ENCODE peak calls at places on chromosomes 11 and 22, in seven cellular contexts. J is IMR-90, C is neuronal stem cell, N is H9, T is H1, B is mesenchymal stem cell, V is trophoblast cell. K is an unnamed sample.

GRCh38 chr11:34640050-34640971 is 19.4 kb downstream of the EHF start:
- DNase-seq in J (no peak), C (no peak), N (peak; percentile 34), T (no peak), B (peak; percentile 28), V (peak; percentile 36), K (peak; percentile 56)

GRCh38 chr11:131811380-131811779 is 441.0 kb downstream of the NTM start:
- DNase-seq in J (no peak), C (no peak), N (no peak), T (no peak), B (no peak), V (no peak), K (no peak)

GRCh38 chr11:128544625-128545024 is 42.7 kb downstream of the ETS1 start:
- DNase-seq in J (peak; percentile 77), C (no peak), N (no peak), T (no peak), B (peak; percentile 77), V (no peak), K (no peak)

GRCh38 chr11:1526785-1527184 is 40.2 kb upstream of the MOB2 start:
- DNase-seq in J (no peak), C (no peak), N (no peak), T (no peak), B (no peak), V (no peak), K (no peak)

GRCh38 chr11:72228229-72228843 is 3.8 kb downstream of the INPPL1 start:
- DNase-seq in J (no peak), C (no peak), N (peak; percentile 39), T (no peak), B (no peak), V (peak; percentile 58), K (no peak)

GRCh38 chr11:35511666-35512065 is 13.8 kb downstream of the PAMR1 start:
- DNase-seq in J (peak; percentile 91), C (no peak), N (no peak), T (no peak), B (peak; percentile 86), V (no peak), K (peak; percentile 88)

GRCh38 chr11:121575250-121575962 is 122.6 kb upstream of the SORL1-AS1 start:
- DNase-seq in J (peak; percentile 81), C (no peak), N (no peak), T (no peak), B (peak; percentile 60), V (peak; percentile 54), K (no peak)

GRCh38 chr11:2426826-2427521 is 17.3 kb downstream of the TRPM5 start:
- DNase-seq in J (no peak), C (no peak), N (no peak), T (no peak), B (no peak), V (no peak), K (no peak)

GRCh38 chr11:93432247-93432646 is 101.7 kb downstream of the DEUP1 start:
- DNase-seq in J (no peak), C (no peak), N (no peak), T (no peak), B (no peak), V (no peak), K (no peak)

GRCh38 chr11:92376146-92376599 is 151.6 kb downstream of the FAT3 start:
- DNase-seq in J (peak; percentile 83), C (no peak), N (no peak), T (no peak), B (peak; percentile 50), V (no peak), K (peak; percentile 48)

GRCh38 chr11:126791446-126791845 is 209.1 kb downstream of the KIRREL3 start:
- DNase-seq in J (no peak), C (no peak), N (peak; percentile 75), T (peak; percentile 64), B (no peak), V (no peak), K (peak; percentile 60)

GRCh38 chr22:46742576-46743221 is 4.6 kb upstream of the CERK start:
- DNase-seq in J (no peak), C (no peak), N (no peak), T (no peak), B (no peak), V (peak; percentile 28), K (no peak)

GRCh38 chr22:40512426-40513136 is 123.9 kb downstream of the MRTFA start:
- DNase-seq in J (peak; percentile 99), C (no peak), N (no peak), T (no peak), B (peak; percentile 100), V (peak; percentile 66), K (peak; percentile 62)

GRCh38 chr11:92141159-92141558 is 83.5 kb upstream of the FAT3 start:
- DNase-seq in J (no peak), C (no peak), N (no peak), T (no peak), B (no peak), V (no peak), K (no peak)

GRCh38 chr11:77154381-77155081 is 26.5 kb downstream of the MYO7A start:
- DNase-seq in J (no peak), C (no peak), N (no peak), T (no peak), B (no peak), V (no peak), K (no peak)

GRCh38 chr11:131999084-131999483 is 628.7 kb downstream of the NTM start:
- DNase-seq in J (no peak), C (no peak), N (no peak), T (no peak), B (peak; percentile 18), V (no peak), K (no peak)

GRCh38 chr22:17581631-17582030 is 18.3 kb downstream of the SLC25A18 start:
- DNase-seq in J (no peak), C (no peak), N (peak; percentile 38), T (no peak), B (no peak), V (no peak), K (no peak)

GRCh38 chr11:111521132-111521531 is 6.6 kb downstream of the HOATZ start:
- DNase-seq in J (peak; percentile 34), C (no peak), N (no peak), T (no peak), B (no peak), V (no peak), K (no peak)

GRCh38 chr11:70928854-70929598 is 323.4 kb downstream of the SHANK2 start:
- DNase-seq in J (no peak), C (no peak), N (no peak), T (no peak), B (no peak), V (no peak), K (peak; percentile 52)

GRCh38 chr11:35433588-35433987 is 14.2 kb upstream of the SLC1A2 start:
- DNase-seq in J (no peak), C (no peak), N (no peak), T (no peak), B (no peak), V (no peak), K (no peak)

GRCh38 chr22:18096823-18097222 is 13.8 kb upstream of the TUBA8 start:
- DNase-seq in J (no peak), C (no peak), N (no peak), T (no peak), B (no peak), V (no peak), K (no peak)

GRCh38 chr22:35104491-35104890 is 38.5 kb downstream of the ISX start:
- DNase-seq in J (no peak), C (no peak), N (no peak), T (no peak), B (no peak), V (no peak), K (no peak)

GRCh38 chr22:35098921-35099320 is 33.0 kb downstream of the ISX start:
- DNase-seq in J (no peak), C (no peak), N (no peak), T (no peak), B (no peak), V (peak; percentile 66), K (no peak)

GRCh38 chr22:35099883-35100282 is 33.9 kb downstream of the ISX start:
- DNase-seq in J (no peak), C (no peak), N (no peak), T (no peak), B (no peak), V (no peak), K (no peak)

GRCh38 chr22:35103756-35104155 is 37.8 kb downstream of the ISX start:
- DNase-seq in J (no peak), C (no peak), N (no peak), T (no peak), B (no peak), V (no peak), K (no peak)

DNA sequence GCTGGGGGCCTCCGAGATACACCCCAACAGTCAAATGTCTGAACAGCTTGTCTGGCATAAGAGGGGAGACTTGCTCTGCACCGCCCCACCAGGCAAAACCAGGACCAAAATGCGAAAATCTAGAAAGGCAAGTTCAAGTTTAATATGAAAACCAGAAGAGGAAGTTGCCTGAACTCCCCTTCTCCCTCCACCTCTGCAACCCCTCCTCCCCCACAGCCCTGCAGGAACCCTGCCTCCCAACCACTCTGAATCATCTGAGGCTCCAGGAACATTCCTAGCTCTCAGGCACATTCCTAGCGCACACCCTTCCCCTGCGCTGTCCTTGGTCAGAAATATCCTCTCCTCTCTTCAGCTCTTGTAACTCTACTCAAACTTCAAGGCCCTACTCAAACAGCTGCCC is 36.7 kb downstream of the ISX start:
- DNase-seq in J (peak; percentile 2), C (no peak), N (peak; percentile 72), T (peak; percentile 53), B (no peak), V (no peak), K (peak; percentile 90)
- H2BK120ac ChIP-seq in J (no peak overlapping the region), C (no peak overlapping the region), N (no peak overlapping the region), T (no peak overlapping the region), B (no peak overlapping the region), V (no peak overlapping the region), K (no peak overlapping the region)

GRCh38 chr22:19641983-19642451 is 72.3 kb upstream of the SEPTIN5 start:
- DNase-seq in J (no peak), C (no peak), N (no peak), T (no peak), B (no peak), V (no peak), K (no peak)
- H2BK120ac ChIP-seq in J (no peak overlapping the region), C (no peak overlapping the region), N (no peak overlapping the region), T (no peak overlapping the region), B (no peak overlapping the region), V (no peak overlapping the region), K (no peak overlapping the region)

GRCh38 chr11:96265972-96266371 is 77.0 kb downstream of the MAML2 start:
- DNase-seq in J (no peak), C (no peak), N (no peak), T (no peak), B (no peak), V (no peak), K (no peak)
- H2BK120ac ChIP-seq in J (no peak overlapping the region), C (no peak overlapping the region), N (no peak overlapping the region), T (no peak overlapping the region), B (no peak overlapping the region), V (no peak overlapping the region), K (no peak overlapping the region)

GRCh38 chr22:27099896-27100295 is 442.5 kb downstream of the MIAT start:
- DNase-seq in J (no peak), C (no peak), N (no peak), T (no peak), B (no peak), V (no peak), K (peak; percentile 35)

GRCh38 chr22:27097933-27098332 is 440.5 kb downstream of the MIAT start:
- DNase-seq in J (no peak), C (no peak), N (no peak), T (no peak), B (no peak), V (no peak), K (peak; percentile 71)

GRCh38 chr22:27100323-27100722 is 442.9 kb downstream of the MIAT start:
- DNase-seq in J (no peak), C (no peak), N (no peak), T (peak; percentile 50), B (no peak), V (no peak), K (no peak)

GRCh38 chr22:27094633-27095308 is 437.4 kb downstream of the MIAT start:
- DNase-seq in J (peak; percentile 51), C (no peak), N (no peak), T (no peak), B (no peak), V (no peak), K (no peak)

GRCh38 chr22:27097481-27097880 is 440.1 kb downstream of the MIAT start:
- DNase-seq in J (no peak), C (no peak), N (no peak), T (no peak), B (no peak), V (no peak), K (no peak)
- H2BK120ac ChIP-seq in J (no peak overlapping the region), C (no peak overlapping the region), N (no peak overlapping the region), T (no peak overlapping the region), B (no peak overlapping the region), V (no peak overlapping the region), K (no peak overlapping the region)